ENCODE peak calls at places on chromosomes 12 and 14, in ten cellular contexts. Q is suprapubic skin; X is kidney; Y is lung; C is GM23338; B is endodermal cell; U is naive thymus-derived CD4-positive, alpha-beta T cell; K is mesendoderm; Z is fibroblast of the aortic adventitia; O is AG09309. J is an unnamed sample.

GRCh38 chr12:57756406-57757341 is 1.8 kb downstream of the MARCHF9 start:
- DNase-seq in Q (no peak), X (peak), Y (no peak), C (peak), Z (no peak), B (peak), K (peak), U (peak), O (no peak), J (no peak)

GRCh38 chr14:74528406-74528805 is 34.8 kb downstream of the ISCA2 start:
- DNase-seq in B (no peak), O (no peak), Q (no peak), U (no peak), X (no peak), Z (no peak), C (no peak), K (no peak), Y (no peak), J (no peak)

GRCh38 chr12:98466970-98467369 is 48.4 kb upstream of the TMPO start:
- DNase-seq in C (no peak), O (no peak), Q (no peak), Z (no peak), U (no peak), X (no peak), B (no peak), Y (no peak), K (no peak), J (no peak)

GRCh38 chr12:105547786-105548185 is 217.3 kb downstream of the C12orf75 start:
- DNase-seq in K (no peak), Y (no peak), U (no peak), Q (no peak), X (no peak), Z (no peak), C (no peak), O (no peak), B (no peak), J (no peak)

GRCh38 chr14:54761835-54762234 is 140.8 kb downstream of the GCH1 start:
- DNase-seq in Z (no peak), U (no peak), Y (no peak), X (no peak), K (no peak), Q (no peak), O (no peak), C (no peak), B (no peak), J (no peak)

GRCh38 chr14:24954037-24954696 is 95.8 kb downstream of the STXBP6 start:
- DNase-seq in U (no peak), Q (no peak), C (no peak), O (no peak), X (no peak), Y (no peak), K (no peak), Z (no peak), B (no peak), J (no peak)

GRCh38 chr14:75069811-75070145 is 337 bp downstream of the ZC2HC1C start:
- DNase-seq in U (no peak), Y (no peak), Z (no peak), X (no peak), B (no peak), Q (no peak), C (peak), O (no peak), K (no peak), J (no peak)

GRCh38 chr14:103128631-103129300 is 5.5 kb downstream of the TNFAIP2 start:
- DNase-seq in Q (no peak), B (no peak), U (no peak), X (peak), C (no peak), Z (no peak), O (no peak), Y (no peak), K (no peak), J (peak)

GRCh38 chr12:88924162-88924561 is 343.9 kb upstream of the KITLG start:
- DNase-seq in C (no peak), Q (no peak), Z (no peak), X (no peak), K (no peak), B (no peak), U (no peak), Y (no peak), O (no peak), J (no peak)

GRCh38 chr12:57851552-57852186 is 5.1 kb upstream of the CTDSP2 start:
- DNase-seq in Q (no peak), U (no peak), Y (no peak), O (no peak), K (no peak), B (no peak), C (no peak), X (no peak), Z (no peak), J (no peak)

GRCh38 chr12:27974735-27975221 is 2.2 kb upstream of the PTHLH start:
- DNase-seq in C (no peak), O (no peak), X (peak), Y (no peak), Q (no peak), B (peak), U (no peak), K (peak), Z (no peak), J (no peak)
- H3K4me3 ChIP-seq in C (peak), O (peak), X (no peak), Y (no peak), Q (peak), B (peak), U (no peak), K (peak), Z (peak), J (peak)

GRCh38 chr12:2345902-2346301 is 293.1 kb downstream of the CACNA1C start:
- DNase-seq in O (no peak), X (no peak), C (no peak), U (no peak), K (no peak), B (peak), Z (no peak), Y (no peak), Q (no peak), J (no peak)
- H3K4me3 ChIP-seq in O (no peak), X (no peak), C (no peak), U (no peak), K (no peak), B (no peak), Z (no peak), Y (no peak), Q (no peak), J (no peak)

GRCh38 chr14:52314521-52315354 is 626 bp downstream of the PTGER2 start:
- DNase-seq in C (peak), Z (peak), Q (peak), X (peak), O (no peak), B (peak), U (peak), Y (no peak), K (peak), J (no peak)

GRCh38 chr14:52315355-52315718 is 1.2 kb downstream of the PTGER2 start:
- DNase-seq in Z (peak), B (no peak), K (peak), U (no peak), Q (no peak), O (no peak), X (no peak), C (peak), Y (no peak), J (no peak)

GRCh38 chr14:52313493-52313881 is 625 bp upstream of the PTGER2 start:
- DNase-seq in X (no peak), Y (no peak), Z (peak), K (no peak), Q (no peak), O (no peak), C (peak), U (no peak), B (no peak), J (no peak)

GRCh38 chr14:52313903-52314481 is at the start of gene PTGER2:
- DNase-seq in Z (peak), Y (peak), O (peak), U (peak), C (peak), B (peak), K (peak), Q (peak), X (peak), J (peak)

DNA sequence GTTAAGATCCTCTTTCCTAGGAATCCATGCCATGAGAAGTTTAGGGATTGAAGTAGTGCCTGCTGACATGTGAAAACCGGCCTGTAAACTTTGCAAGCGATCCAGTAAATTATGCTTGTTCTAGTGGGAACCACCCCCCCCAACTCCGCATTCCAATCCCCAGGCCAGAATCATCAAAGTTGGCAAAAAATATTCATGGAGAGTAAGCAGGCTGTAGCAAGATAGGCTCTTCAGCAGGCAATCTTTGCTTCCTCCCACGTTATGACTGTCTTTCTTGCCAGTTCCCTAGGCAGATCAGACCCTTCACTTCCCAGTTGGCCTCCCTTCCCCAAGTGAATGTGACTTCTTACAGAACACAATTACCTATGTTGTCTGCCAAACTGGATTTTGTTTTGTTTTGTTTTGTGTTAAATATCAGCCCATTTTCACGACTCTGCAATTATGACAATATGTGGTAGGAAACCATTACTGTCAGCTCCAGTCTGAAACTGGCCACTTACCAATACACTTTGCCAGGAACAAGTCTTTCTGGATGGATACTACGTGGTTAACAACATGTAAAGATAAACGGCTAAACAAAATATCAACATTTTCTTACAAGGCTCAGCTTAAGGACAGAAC is 1.1 kb upstream of the PTGER2 start:
- DNase-seq in Z (peak), U (no peak), O (no peak), C (no peak), X (no peak), B (no peak), Y (no peak), Q (no peak), K (no peak), J (no peak)
- H3K4me3 ChIP-seq in Z (peak), U (peak), O (peak), C (peak), X (peak), B (no peak), Y (no peak), Q (peak), K (no peak), J (no peak)

DNA sequence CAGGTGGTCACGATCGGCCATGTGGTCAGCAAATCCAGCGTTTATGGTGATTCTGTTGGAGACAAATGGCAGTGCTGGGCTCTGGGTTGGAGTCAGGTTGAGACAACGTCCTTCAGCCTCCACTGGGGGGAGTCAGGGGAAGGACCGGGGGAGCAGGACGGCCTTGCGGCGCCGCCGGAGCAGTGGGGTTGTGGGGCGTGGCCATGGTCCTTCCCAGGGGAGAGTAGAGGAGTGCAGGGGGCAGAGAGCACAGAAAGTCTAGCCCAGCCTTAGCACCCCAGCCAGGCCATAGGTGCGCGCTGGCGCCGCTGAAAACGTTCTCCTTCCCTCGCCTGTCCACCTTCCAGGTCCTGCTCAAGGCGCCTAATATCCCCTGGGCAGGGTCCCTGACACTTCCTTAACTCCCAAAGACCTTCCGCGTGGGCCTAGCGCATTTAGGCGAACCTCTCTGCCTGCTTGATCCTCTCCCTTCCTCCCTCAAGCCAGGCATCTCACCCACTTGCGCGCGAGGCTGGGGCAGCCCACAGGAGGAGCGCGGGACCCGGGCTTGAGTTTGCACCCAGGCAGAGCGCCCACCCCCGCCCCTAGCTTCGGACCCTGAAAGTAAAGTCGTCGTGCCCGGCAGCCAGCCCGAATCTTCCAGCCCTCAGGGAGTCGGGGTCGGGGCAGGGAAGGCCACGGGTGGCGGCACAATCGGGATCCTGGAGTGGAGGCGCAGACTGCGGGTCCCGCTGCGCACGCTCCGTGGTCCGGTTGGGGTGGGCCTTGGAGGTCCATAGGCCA is 3.1 kb upstream of the KIF26A start:
- DNase-seq in Y (no peak), X (peak), Q (peak), C (peak), O (no peak), Z (no peak), K (peak), U (no peak), B (peak), J (no peak)
- H3K4me3 ChIP-seq in Y (no peak), X (no peak), Q (no peak), C (peak), O (no peak), Z (no peak), K (no peak), U (no peak), B (peak), J (peak)

DNA sequence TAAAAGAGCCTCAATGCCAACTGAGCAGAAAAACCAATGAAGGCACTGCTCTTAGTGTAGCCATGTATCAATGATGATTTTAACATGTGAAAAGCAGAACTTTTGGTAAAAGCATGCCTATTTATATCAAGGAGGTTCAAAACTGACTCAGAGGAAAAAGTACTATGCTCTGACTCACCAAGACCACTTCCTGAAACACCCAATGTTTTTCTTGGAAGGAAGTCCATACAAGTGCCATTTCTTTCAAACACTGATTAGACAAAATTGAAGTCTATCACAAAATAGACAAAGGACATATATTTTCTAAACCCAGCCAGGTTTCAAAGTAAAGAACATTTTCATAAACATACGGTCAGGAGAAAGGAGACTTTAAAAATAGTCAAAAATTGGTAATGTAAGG is 88.6 kb downstream of the EPS8 start:
- DNase-seq in U (no peak), K (no peak), Q (no peak), O (peak), Y (no peak), B (no peak), X (no peak), Z (peak), C (no peak), J (peak)
- H3K4me3 ChIP-seq in U (no peak), K (no peak), Q (no peak), O (no peak), Y (no peak), B (no peak), X (no peak), Z (no peak), C (no peak), J (no peak)

GRCh38 chr12:2405039-2405438 is 352.3 kb downstream of the CACNA1C start:
- DNase-seq in Z (no peak), Q (no peak), K (no peak), C (no peak), O (no peak), U (no peak), B (no peak), Y (no peak), X (no peak), J (no peak)

GRCh38 chr12:2402180-2402579 is 349.4 kb downstream of the CACNA1C start:
- DNase-seq in U (no peak), Y (no peak), B (no peak), Q (no peak), O (no peak), C (no peak), Z (peak), X (no peak), K (no peak), J (no peak)

GRCh38 chr12:2406903-2407302 is 354.1 kb downstream of the CACNA1C start:
- DNase-seq in B (no peak), U (no peak), Y (no peak), O (no peak), Q (peak), Z (no peak), K (no peak), C (no peak), X (no peak), J (no peak)

GRCh38 chr12:2401040-2401439 is 348.3 kb downstream of the CACNA1C start:
- DNase-seq in B (no peak), O (no peak), Z (no peak), U (no peak), X (no peak), Q (no peak), K (no peak), C (no peak), Y (no peak), J (no peak)

DNA sequence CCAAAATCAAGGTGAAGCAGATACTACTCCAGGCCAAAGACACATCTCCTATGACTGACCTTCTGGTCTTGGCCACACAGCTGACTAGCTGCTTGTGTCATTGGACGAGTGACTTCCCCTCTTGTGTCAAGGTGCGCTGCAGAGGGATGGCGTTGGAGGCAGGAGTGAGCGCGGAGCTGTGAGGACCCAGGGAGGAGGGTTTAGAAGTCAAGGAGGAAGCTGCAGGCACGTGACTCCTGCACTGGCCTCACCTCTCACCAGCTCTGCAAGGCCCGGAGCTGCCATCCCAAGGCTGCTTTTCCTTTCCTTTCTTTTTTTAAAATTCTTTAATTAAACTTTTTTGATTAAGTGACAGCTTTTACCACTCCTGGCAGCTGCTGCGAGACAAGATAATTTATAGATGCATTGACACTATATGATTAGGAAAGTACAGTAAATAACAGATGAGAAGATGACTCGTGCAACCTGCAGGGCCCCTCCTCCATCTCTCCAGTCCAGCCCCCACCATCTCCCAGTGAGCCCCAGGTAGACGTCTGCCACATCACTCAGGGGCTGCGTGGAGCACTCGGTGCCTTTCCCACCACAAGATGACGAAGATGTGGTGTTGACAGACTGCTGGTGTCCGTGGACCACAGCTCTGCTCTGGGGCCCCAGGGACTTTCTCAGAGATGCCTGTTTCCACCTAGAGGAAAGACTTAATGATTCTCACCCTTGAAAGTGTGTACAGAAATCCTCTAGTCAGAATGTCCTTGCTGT is 350.6 kb downstream of the CACNA1C start:
- DNase-seq in U (no peak), Y (no peak), Z (no peak), K (no peak), C (no peak), Q (no peak), X (no peak), O (no peak), B (no peak), J (no peak)
- H3K4me3 ChIP-seq in U (no peak), Y (no peak), Z (no peak), K (no peak), C (no peak), Q (no peak), X (no peak), O (no peak), B (no peak), J (no peak)

DNA sequence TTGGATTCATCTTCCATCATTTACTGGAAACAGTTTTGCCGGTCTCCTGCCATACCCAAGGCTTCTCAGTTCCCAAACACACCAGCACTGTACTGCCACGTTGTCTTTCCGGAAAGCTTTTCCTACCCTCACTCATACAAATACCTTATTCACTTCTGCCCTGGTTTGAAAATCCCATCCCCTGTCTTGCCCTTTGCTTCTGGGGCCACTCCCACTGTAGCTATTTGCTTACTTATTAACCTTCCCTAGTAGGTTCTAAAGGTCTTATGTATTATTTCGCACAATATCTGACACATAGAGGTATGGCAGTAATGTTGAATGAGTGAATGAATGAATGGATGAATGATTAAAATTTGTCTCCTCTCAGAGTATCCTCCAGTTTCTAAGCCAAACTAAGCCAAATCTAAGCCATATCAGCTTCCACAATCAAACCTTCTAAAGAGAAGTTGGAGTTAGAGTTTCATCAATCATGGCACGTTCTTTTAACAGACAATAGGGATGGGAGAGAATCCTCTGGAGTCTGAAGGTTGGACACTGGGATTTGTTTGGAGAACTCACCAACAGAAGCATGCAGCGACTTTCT is 18.6 kb downstream of the TSPAN8 start:
- DNase-seq in K (no peak), O (no peak), C (no peak), Z (no peak), X (no peak), B (no peak), Y (no peak), Q (no peak), U (no peak), J (no peak)
- H3K4me3 ChIP-seq in K (no peak), O (no peak), C (no peak), Z (no peak), X (no peak), B (no peak), Y (no peak), Q (no peak), U (no peak), J (no peak)

GRCh38 chr14:28767239-28767850 is 758 bp downstream of the FOXG1 start:
- DNase-seq in C (no peak), Q (no peak), O (no peak), Y (no peak), K (no peak), Z (no peak), U (no peak), X (no peak), B (peak), J (no peak)

GRCh38 chr14:28763914-28764848 is 2.4 kb upstream of the FOXG1 start:
- DNase-seq in O (no peak), B (peak), Q (no peak), U (no peak), C (peak), Z (no peak), Y (no peak), K (peak), X (no peak), J (no peak)

GRCh38 chr14:28765907-28766504 is 581 bp upstream of the FOXG1 start:
- DNase-seq in Y (no peak), K (peak), U (no peak), C (no peak), O (no peak), Q (no peak), B (peak), Z (no peak), X (no peak), J (no peak)

GRCh38 chr14:28766505-28767238 is at the start of gene FOXG1:
- DNase-seq in Y (no peak), U (no peak), Q (no peak), B (peak), Z (peak), X (no peak), O (no peak), K (peak), C (peak), J (no peak)

GRCh38 chr14:28765169-28765906 is 1.2 kb upstream of the FOXG1 start:
- DNase-seq in K (peak), O (no peak), Z (no peak), C (no peak), Y (no peak), U (no peak), Q (no peak), X (no peak), B (no peak), J (no peak)
- H3K4me3 ChIP-seq in K (peak), O (no peak), Z (peak), C (peak), Y (no peak), U (no peak), Q (peak), X (no peak), B (peak), J (no peak)

GRCh38 chr12:28936711-28937110 is 212.4 kb upstream of the FAR2 start:
- DNase-seq in K (no peak), U (no peak), Q (no peak), B (no peak), O (no peak), Z (no peak), Y (no peak), C (no peak), X (no peak), J (no peak)
- H3K4me3 ChIP-seq in K (no peak), U (no peak), Q (no peak), B (no peak), O (no peak), Z (no peak), Y (no peak), C (no peak), X (no peak), J (no peak)